ENCODE peak calls at places on chromosomes 16 and 17, in five cellular contexts. Z is transverse colon; R is CD8-positive, alpha-beta memory T cell; H is MM.1S; U is brain microvascular endothelial cell. J is an unnamed sample.

GRCh38 chr16:78448658-78449327 is 349.3 kb downstream of the WWOX start:
- DNase-seq in Z (no peak), R (no peak), H (no peak), U (no peak), J (no peak)

GRCh38 chr17:32265896-32266388 is 310 bp downstream of the RHBDL3 start:
- DNase-seq in Z (no peak), R (no peak), H (no peak), U (no peak), J (no peak)

GRCh38 chr17:59561042-59561441 is 4.4 kb upstream of the DHX40 start:
- DNase-seq in Z (no peak), R (no peak), H (peak; percentile 23), U (peak; percentile 18), J (no peak)

GRCh38 chr17:3667366-3668278 is 756 bp downstream of the TAX1BP3 start:
- DNase-seq in Z (peak; percentile 90), R (no peak), H (peak; percentile 5), U (peak; percentile 87), J (peak; percentile 88)

GRCh38 chr16:22732315-22732840 is 81.6 kb upstream of the HS3ST2 start:
- DNase-seq in Z (no peak), R (no peak), H (no peak), U (no peak), J (no peak)

GRCh38 chr17:27290916-27291598 is 2.9 kb upstream of the WSB1 start:
- DNase-seq in Z (no peak), R (no peak), H (no peak), U (no peak), J (no peak)

GRCh38 chr17:77319211-77320031 is 178.7 kb downstream of the SEC14L1 start:
- DNase-seq in Z (peak; percentile 94), R (peak; percentile 72), H (peak; percentile 86), U (peak; percentile 79), J (peak; percentile 92)

GRCh38 chr17:79633154-79633553 is 22.3 kb upstream of the RBFOX3 start:
- DNase-seq in Z (peak; percentile 6), R (peak; percentile 15), H (no peak), U (no peak), J (no peak)

GRCh38 chr17:77560841-77561240 is 397.7 kb upstream of the TNRC6C start:
- DNase-seq in Z (no peak), R (no peak), H (no peak), U (no peak), J (no peak)

GRCh38 chr17:1299729-1300579 is 20.5 kb downstream of the TRARG1 start:
- DNase-seq in Z (no peak), R (no peak), H (no peak), U (no peak), J (no peak)

GRCh38 chr16:57355898-57356414 is 2.6 kb upstream of the CCL22 start:
- DNase-seq in Z (no peak), R (no peak), H (no peak), U (no peak), J (no peak)

GRCh38 chr17:8888704-8889302 is 21.3 kb upstream of the PIK3R6 start:
- DNase-seq in Z (no peak), R (no peak), H (no peak), U (no peak), J (no peak)

GRCh38 chr16:66905633-66906539 is 12.8 kb downstream of the CDH16 start:
- DNase-seq in Z (peak; percentile 86), R (no peak), H (peak; percentile 88), U (no peak), J (no peak)

GRCh38 chr16:22763655-22764054 is 50.3 kb upstream of the HS3ST2 start:
- DNase-seq in Z (no peak), R (no peak), H (no peak), U (no peak), J (no peak)

GRCh38 chr17:78355045-78355641 is 4.7 kb downstream of the SOCS3 start:
- DNase-seq in Z (no peak), R (peak; percentile 69), H (no peak), U (no peak), J (no peak)

GRCh38 chr17:75317671-75318070 is 28.4 kb upstream of the SLC25A19 start:
- DNase-seq in Z (peak; percentile 65), R (no peak), H (no peak), U (no peak), J (no peak)

GRCh38 chr17:6027342-6028024 is 42.7 kb upstream of the WSCD1 start:
- DNase-seq in Z (no peak), R (no peak), H (no peak), U (no peak), J (no peak)

GRCh38 chr17:58569216-58569615 is 54.8 kb upstream of the MTMR4 start:
- DNase-seq in Z (no peak), R (no peak), H (no peak), U (no peak), J (no peak)

GRCh38 chr17:19748807-19749193 is 702 bp upstream of the ALDH3A1 start:
- DNase-seq in Z (no peak), R (no peak), H (no peak), U (no peak), J (no peak)

GRCh38 chr17:43020789-43021738 is 1.1 kb downstream of the VAT1 start:
- DNase-seq in Z (peak; percentile 67), R (peak; percentile 61), H (no peak), U (peak; percentile 67), J (peak; percentile 95)

GRCh38 chr16:55091213-55091870 is 160.7 kb downstream of the IRX5 start:
- DNase-seq in Z (no peak), R (no peak), H (no peak), U (no peak), J (no peak)

GRCh38 chr17:40348136-40348504 is 16.4 kb downstream of the GJD3 start:
- DNase-seq in Z (no peak), R (no peak), H (no peak), U (no peak), J (no peak)

GRCh38 chr16:8620535-8620934 is 963 bp upstream of the METTL22 start:
- DNase-seq in Z (no peak), R (no peak), H (no peak), U (no peak), J (no peak)

GRCh38 chr17:58541249-58541648 is 26.8 kb upstream of the MTMR4 start:
- DNase-seq in Z (no peak), R (no peak), H (peak; percentile 38), U (no peak), J (no peak)

DNA sequence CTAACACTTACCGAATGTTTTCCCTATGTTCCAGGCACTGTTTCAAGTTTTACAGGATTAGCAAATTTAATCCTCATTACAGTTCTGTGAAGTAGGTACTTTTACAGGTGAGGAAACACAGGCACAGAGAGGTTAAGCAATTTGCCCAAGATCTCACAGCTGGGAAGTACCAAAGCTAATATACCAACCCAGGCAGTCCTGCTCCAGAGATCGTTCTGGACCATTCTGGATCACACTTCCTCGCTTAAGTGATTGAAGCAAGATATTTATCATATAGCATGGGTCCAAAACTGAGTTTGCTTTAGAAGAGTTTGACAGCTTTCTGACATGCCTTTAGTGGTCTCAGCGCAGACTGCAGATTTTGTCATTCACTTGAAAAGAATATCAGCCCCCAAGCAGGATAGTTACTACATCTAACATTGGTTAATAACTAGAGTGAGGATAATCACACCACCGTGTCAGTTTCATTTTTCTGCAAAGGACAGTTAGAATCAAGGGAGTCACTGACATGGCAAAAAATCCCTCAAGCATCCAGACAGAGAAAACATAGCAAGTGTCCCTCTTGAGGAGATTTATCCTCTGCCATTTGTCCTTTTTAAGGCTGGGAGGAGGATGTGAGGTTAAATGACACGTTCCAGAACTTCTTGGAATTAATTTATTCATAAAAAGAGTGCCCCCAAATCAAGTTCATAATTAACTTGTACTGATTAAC is 5.1 kb downstream of the HS3ST3B1 start:
- DNase-seq in Z (no peak), R (no peak), H (no peak), U (no peak), J (no peak)
- H3K27me3 ChIP-seq in Z (peaks cover 95% of the 10 kb centered on the region), R (no peaks in the 10 kb centered on the region), H (no peaks in the 10 kb centered on the region), U (no peaks in the 10 kb centered on the region), J (no peaks in the 10 kb centered on the region)

GRCh38 chr16:84742561-84743200 is 42.9 kb downstream of the USP10 start:
- DNase-seq in Z (no peak), R (no peak), H (no peak), U (no peak), J (no peak)

GRCh38 chr16:84749815-84750214 is 50.0 kb downstream of the USP10 start:
- DNase-seq in Z (no peak), R (no peak), H (no peak), U (no peak), J (no peak)

GRCh38 chr16:84749072-84749471 is 49.3 kb downstream of the USP10 start:
- DNase-seq in Z (no peak), R (no peak), H (no peak), U (no peak), J (no peak)

GRCh38 chr16:84746231-84746630 is 46.4 kb downstream of the USP10 start:
- DNase-seq in Z (no peak), R (no peak), H (no peak), U (no peak), J (no peak)

GRCh38 chr16:84746875-84747274 is 47.1 kb downstream of the USP10 start:
- DNase-seq in Z (no peak), R (no peak), H (no peak), U (no peak), J (no peak)
- H3K36me3 ChIP-seq in Z (peaks cover 4% of the 10 kb centered on the region), R (peaks cover 22% of the 10 kb centered on the region), H (no peaks in the 10 kb centered on the region), U (peaks cover 9% of the 10 kb centered on the region), J (peaks cover 21% of the 10 kb centered on the region)

GRCh38 chr16:9775994-9776393 is 406.2 kb downstream of the GRIN2A start:
- DNase-seq in Z (no peak), R (no peak), H (no peak), U (no peak), J (no peak)
- H3K27me3 ChIP-seq in Z (no peaks in the 10 kb centered on the region), R (no peaks in the 10 kb centered on the region), H (no peaks in the 10 kb centered on the region), U (no peaks in the 10 kb centered on the region), J (peaks cover 3% of the 10 kb centered on the region)

GRCh38 chr17:45425984-45426413 is 6.7 kb downstream of the ARHGAP27 start:
- DNase-seq in Z (no peak), R (no peak), H (no peak), U (no peak), J (no peak)

GRCh38 chr17:45428050-45428953 is 4.4 kb downstream of the ARHGAP27 start:
- DNase-seq in Z (peak; percentile 84), R (peak; percentile 82), H (peak; percentile 75), U (peak; percentile 40), J (peak; percentile 77)

GRCh38 chr17:45427181-45427835 is 5.4 kb downstream of the ARHGAP27 start:
- DNase-seq in Z (no peak), R (no peak), H (no peak), U (no peak), J (no peak)

GRCh38 chr17:45425125-45425983 is 7.3 kb downstream of the ARHGAP27 start:
- DNase-seq in Z (peak; percentile 93), R (no peak), H (no peak), U (peak; percentile 37), J (peak; percentile 52)

DNA sequence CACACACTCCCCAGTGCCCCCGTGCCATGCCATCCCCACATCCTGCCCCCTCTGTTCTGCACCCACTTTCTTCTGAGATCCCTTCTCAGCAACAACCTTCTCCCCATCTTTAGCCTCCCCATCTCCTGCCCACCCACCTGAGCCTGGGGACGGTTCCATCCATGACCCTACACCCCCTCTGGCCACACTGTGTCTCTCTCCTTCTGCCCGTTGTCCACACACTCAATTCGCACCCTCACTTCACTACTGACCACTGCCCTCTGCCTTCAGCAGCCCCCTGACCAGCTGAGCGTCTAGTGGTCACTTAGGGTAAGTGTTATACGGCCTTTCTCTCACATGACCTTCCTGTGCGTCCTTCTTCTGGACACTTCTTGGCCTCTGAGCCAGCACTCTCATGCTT is 6.1 kb downstream of the ARHGAP27 start:
- DNase-seq in Z (no peak), R (no peak), H (no peak), U (no peak), J (no peak)
- H3K36me3 ChIP-seq in Z (no peaks in the 10 kb centered on the region), R (no peaks in the 10 kb centered on the region), H (no peaks in the 10 kb centered on the region), U (no peaks in the 10 kb centered on the region), J (no peaks in the 10 kb centered on the region)

GRCh38 chr16:1113889-1114526 is 18.0 kb upstream of the C1QTNF8 start:
- DNase-seq in Z (no peak), R (no peak), H (no peak), U (no peak), J (no peak)
- H3K27me3 ChIP-seq in Z (peaks cover 39% of the 10 kb centered on the region), R (no peaks in the 10 kb centered on the region), H (peaks cover 91% of the 10 kb centered on the region), U (peaks cover 3% of the 10 kb centered on the region), J (peaks cover 17% of the 10 kb centered on the region)